ENCODE peak calls at places on chromosome 10, in seven cellular contexts. One of them, this sample, is unnamed.

GRCh38 chr10:3484306-3485187 is 300.5 kb downstream of the KLF6 start:
- DNase-seq in IMR-90: peak; percentile 73
- DNase-seq in AG10803: peak; percentile 59
- DNase-seq in keratinocyte: no peak
- DNase-seq in cardiac fibroblast: peak; percentile 61
- DNase-seq in thoracic aorta: no peak
- DNase-seq in cardiac muscle cell: peak; percentile 18
- DNase-seq in this sample: no peak

GRCh38 chr10:113866551-113867394 is 12.3 kb downstream of the NHLRC2 start:
- DNase-seq in thoracic aorta: no peak
- DNase-seq in keratinocyte: no peak
- DNase-seq in IMR-90: no peak
- DNase-seq in AG10803: no peak
- DNase-seq in cardiac muscle cell: no peak
- DNase-seq in cardiac fibroblast: no peak
- DNase-seq in this sample: no peak

GRCh38 chr10:22334414-22335203 is 10.7 kb upstream of the SPAG6 start:
- DNase-seq in AG10803: no peak
- DNase-seq in keratinocyte: no peak
- DNase-seq in thoracic aorta: no peak
- DNase-seq in cardiac muscle cell: peak; percentile 51
- DNase-seq in IMR-90: no peak
- DNase-seq in cardiac fibroblast: no peak
- DNase-seq in this sample: no peak

GRCh38 chr10:51397695-51398094 is 301.7 kb downstream of the CSTF2T start:
- DNase-seq in keratinocyte: no peak
- DNase-seq in AG10803: peak; percentile 71
- DNase-seq in cardiac muscle cell: no peak
- DNase-seq in cardiac fibroblast: peak; percentile 76
- DNase-seq in IMR-90: peak; percentile 84
- DNase-seq in thoracic aorta: peak; percentile 42
- DNase-seq in this sample: peak; percentile 63

GRCh38 chr10:21217107-21217506 is 308.4 kb downstream of the SKIDA1 start:
- DNase-seq in cardiac fibroblast: peak; percentile 54
- DNase-seq in cardiac muscle cell: no peak
- DNase-seq in IMR-90: no peak
- DNase-seq in AG10803: no peak
- DNase-seq in thoracic aorta: no peak
- DNase-seq in keratinocyte: no peak
- DNase-seq in this sample: no peak

GRCh38 chr10:59894114-59894513 is 12.2 kb downstream of the CCDC6 start:
- DNase-seq in cardiac muscle cell: no peak
- DNase-seq in AG10803: peak; percentile 81
- DNase-seq in IMR-90: peak; percentile 93
- DNase-seq in thoracic aorta: peak; percentile 43
- DNase-seq in cardiac fibroblast: peak; percentile 85
- DNase-seq in keratinocyte: no peak
- DNase-seq in this sample: peak; percentile 87

GRCh38 chr10:101563497-101564040 is 24.5 kb downstream of the POLL start:
- DNase-seq in cardiac fibroblast: no peak
- DNase-seq in thoracic aorta: no peak
- DNase-seq in cardiac muscle cell: no peak
- DNase-seq in IMR-90: no peak
- DNase-seq in keratinocyte: no peak
- DNase-seq in AG10803: no peak
- DNase-seq in this sample: no peak

GRCh38 chr10:44949127-44949802 is 10.3 kb upstream of the RASSF4 start:
- DNase-seq in keratinocyte: no peak
- DNase-seq in AG10803: no peak
- DNase-seq in cardiac muscle cell: no peak
- DNase-seq in thoracic aorta: no peak
- DNase-seq in cardiac fibroblast: no peak
- DNase-seq in IMR-90: no peak
- DNase-seq in this sample: no peak

GRCh38 chr10:77648472-77648871 is 10.9 kb upstream of the KCNMA1 start:
- DNase-seq in cardiac muscle cell: no peak
- DNase-seq in IMR-90: no peak
- DNase-seq in thoracic aorta: no peak
- DNase-seq in cardiac fibroblast: no peak
- DNase-seq in keratinocyte: no peak
- DNase-seq in AG10803: no peak
- DNase-seq in this sample: no peak

GRCh38 chr10:58820862-58821559 is 308.3 kb downstream of the BICC1 start:
- DNase-seq in keratinocyte: peak; percentile 50
- DNase-seq in thoracic aorta: no peak
- DNase-seq in cardiac fibroblast: peak; percentile 65
- DNase-seq in AG10803: peak; percentile 65
- DNase-seq in cardiac muscle cell: no peak
- DNase-seq in IMR-90: peak; percentile 79
- DNase-seq in this sample: no peak

GRCh38 chr10:18618995-18619394 is 32.4 kb downstream of the NSUN6 start:
- DNase-seq in IMR-90: no peak
- DNase-seq in cardiac fibroblast: peak; percentile 31
- DNase-seq in thoracic aorta: no peak
- DNase-seq in keratinocyte: no peak
- DNase-seq in cardiac muscle cell: peak; percentile 38
- DNase-seq in AG10803: no peak
- DNase-seq in this sample: peak; percentile 12

GRCh38 chr10:17199351-17199804 is 2.1 kb downstream of the TRDMT1 start:
- DNase-seq in thoracic aorta: no peak
- DNase-seq in cardiac fibroblast: peak; percentile 74
- DNase-seq in IMR-90: peak; percentile 70
- DNase-seq in keratinocyte: no peak
- DNase-seq in cardiac muscle cell: peak; percentile 21
- DNase-seq in AG10803: peak; percentile 65
- DNase-seq in this sample: no peak

GRCh38 chr10:22338260-22338894 is 6.9 kb upstream of the SPAG6 start:
- DNase-seq in AG10803: no peak
- DNase-seq in IMR-90: no peak
- DNase-seq in cardiac fibroblast: no peak
- DNase-seq in thoracic aorta: no peak
- DNase-seq in keratinocyte: no peak
- DNase-seq in cardiac muscle cell: no peak
- DNase-seq in this sample: no peak

GRCh38 chr10:124917939-124918830 is 23.7 kb upstream of the ZRANB1 start:
- DNase-seq in cardiac fibroblast: peak; percentile 68
- DNase-seq in cardiac muscle cell: no peak
- DNase-seq in IMR-90: peak; percentile 84
- DNase-seq in keratinocyte: no peak
- DNase-seq in AG10803: peak; percentile 83
- DNase-seq in thoracic aorta: no peak
- DNase-seq in this sample: peak; percentile 38

GRCh38 chr10:13930123-13930522 is 343.4 kb downstream of the PRPF18 start:
- DNase-seq in IMR-90: no peak
- DNase-seq in thoracic aorta: no peak
- DNase-seq in keratinocyte: no peak
- DNase-seq in AG10803: peak; percentile 29
- DNase-seq in cardiac fibroblast: peak; percentile 68
- DNase-seq in cardiac muscle cell: peak; percentile 68
- DNase-seq in this sample: no peak

GRCh38 chr10:61639952-61640351 is 22.8 kb upstream of the CABCOCO1 start:
- DNase-seq in cardiac fibroblast: no peak
- DNase-seq in thoracic aorta: no peak
- DNase-seq in AG10803: no peak
- DNase-seq in keratinocyte: no peak
- DNase-seq in cardiac muscle cell: no peak
- DNase-seq in IMR-90: peak; percentile 34
- DNase-seq in this sample: no peak

GRCh38 chr10:61634711-61635110 is 28.0 kb upstream of the CABCOCO1 start:
- DNase-seq in AG10803: peak; percentile 78
- DNase-seq in keratinocyte: no peak
- DNase-seq in IMR-90: peak; percentile 58
- DNase-seq in cardiac fibroblast: peak; percentile 41
- DNase-seq in thoracic aorta: no peak
- DNase-seq in cardiac muscle cell: no peak
- DNase-seq in this sample: no peak

GRCh38 chr10:61633665-61634064 is 29.1 kb upstream of the CABCOCO1 start:
- DNase-seq in cardiac fibroblast: peak; percentile 41
- DNase-seq in thoracic aorta: no peak
- DNase-seq in AG10803: peak; percentile 75
- DNase-seq in IMR-90: peak; percentile 68
- DNase-seq in keratinocyte: no peak
- DNase-seq in cardiac muscle cell: no peak
- DNase-seq in this sample: no peak

GRCh38 chr10:61640876-61641275 is 21.9 kb upstream of the CABCOCO1 start:
- DNase-seq in IMR-90: no peak
- DNase-seq in AG10803: no peak
- DNase-seq in cardiac muscle cell: no peak
- DNase-seq in cardiac fibroblast: no peak
- DNase-seq in keratinocyte: no peak
- DNase-seq in thoracic aorta: no peak
- DNase-seq in this sample: no peak

GRCh38 chr10:61635946-61636345 is 26.8 kb upstream of the CABCOCO1 start:
- DNase-seq in thoracic aorta: no peak
- DNase-seq in keratinocyte: no peak
- DNase-seq in IMR-90: peak; percentile 76
- DNase-seq in cardiac fibroblast: no peak
- DNase-seq in cardiac muscle cell: no peak
- DNase-seq in AG10803: peak; percentile 39
- DNase-seq in this sample: peak; percentile 21
- H3K4me3 ChIP-seq in thoracic aorta: no peak overlapping the region
- H3K4me3 ChIP-seq in keratinocyte: no peak overlapping the region
- H3K4me3 ChIP-seq in IMR-90: no peak overlapping the region
- H3K4me3 ChIP-seq in cardiac fibroblast: no peak overlapping the region
- H3K4me3 ChIP-seq in cardiac muscle cell: no peak overlapping the region
- H3K4me3 ChIP-seq in AG10803: no peak overlapping the region
- H3K4me3 ChIP-seq in this sample: no peak overlapping the region

GRCh38 chr10:1666147-1666546 is 71.2 kb downstream of the ADARB2 start:
- DNase-seq in AG10803: no peak
- DNase-seq in IMR-90: no peak
- DNase-seq in thoracic aorta: no peak
- DNase-seq in keratinocyte: no peak
- DNase-seq in cardiac muscle cell: no peak
- DNase-seq in cardiac fibroblast: no peak
- DNase-seq in this sample: no peak

GRCh38 chr10:1670541-1671365 is 66.6 kb downstream of the ADARB2 start:
- DNase-seq in cardiac muscle cell: no peak
- DNase-seq in cardiac fibroblast: no peak
- DNase-seq in thoracic aorta: no peak
- DNase-seq in AG10803: no peak
- DNase-seq in keratinocyte: no peak
- DNase-seq in IMR-90: no peak
- DNase-seq in this sample: no peak

GRCh38 chr10:1669433-1669832 is 67.9 kb downstream of the ADARB2 start:
- DNase-seq in AG10803: no peak
- DNase-seq in thoracic aorta: no peak
- DNase-seq in IMR-90: no peak
- DNase-seq in cardiac fibroblast: no peak
- DNase-seq in keratinocyte: no peak
- DNase-seq in cardiac muscle cell: no peak
- DNase-seq in this sample: no peak

GRCh38 chr10:1665681-1666080 is 71.6 kb downstream of the ADARB2 start:
- DNase-seq in thoracic aorta: no peak
- DNase-seq in keratinocyte: no peak
- DNase-seq in cardiac fibroblast: no peak
- DNase-seq in IMR-90: no peak
- DNase-seq in AG10803: no peak
- DNase-seq in cardiac muscle cell: no peak
- DNase-seq in this sample: no peak

DNA sequence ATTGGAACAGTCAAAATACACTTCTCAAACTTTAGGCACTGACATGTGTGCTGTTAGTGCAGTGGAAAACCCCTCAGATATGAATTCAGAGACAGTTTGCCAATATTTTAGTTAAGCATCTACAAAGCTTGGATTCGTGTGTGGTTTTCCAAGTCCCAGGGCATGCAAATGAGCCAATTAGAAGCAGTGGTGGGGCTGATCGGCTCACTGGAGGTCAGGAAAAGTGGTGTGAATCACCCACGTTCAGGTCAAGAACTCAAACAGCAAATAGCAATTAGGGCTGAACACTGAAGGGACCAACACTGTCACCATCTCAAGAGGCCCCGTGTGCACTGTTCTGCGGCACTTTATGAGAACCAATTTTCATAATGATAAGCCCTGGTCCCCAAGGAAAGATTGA is 69.0 kb downstream of the ADARB2 start:
- DNase-seq in IMR-90: no peak
- DNase-seq in cardiac fibroblast: no peak
- DNase-seq in thoracic aorta: no peak
- DNase-seq in cardiac muscle cell: no peak
- DNase-seq in keratinocyte: no peak
- DNase-seq in AG10803: no peak
- DNase-seq in this sample: no peak
- H3K4me3 ChIP-seq in IMR-90: no peak overlapping the region
- H3K4me3 ChIP-seq in cardiac fibroblast: no peak overlapping the region
- H3K4me3 ChIP-seq in thoracic aorta: no peak overlapping the region
- H3K4me3 ChIP-seq in cardiac muscle cell: no peak overlapping the region
- H3K4me3 ChIP-seq in keratinocyte: no peak overlapping the region
- H3K4me3 ChIP-seq in AG10803: no peak overlapping the region
- H3K4me3 ChIP-seq in this sample: no peak overlapping the region

GRCh38 chr10:33085313-33085833 is 127.3 kb upstream of the ITGB1 start:
- DNase-seq in cardiac muscle cell: peak; percentile 58
- DNase-seq in AG10803: no peak
- DNase-seq in cardiac fibroblast: peak; percentile 49
- DNase-seq in IMR-90: no peak
- DNase-seq in keratinocyte: no peak
- DNase-seq in thoracic aorta: no peak
- DNase-seq in this sample: no peak

GRCh38 chr10:33086100-33086499 is 128.1 kb upstream of the ITGB1 start:
- DNase-seq in IMR-90: no peak
- DNase-seq in keratinocyte: no peak
- DNase-seq in AG10803: no peak
- DNase-seq in thoracic aorta: no peak
- DNase-seq in cardiac fibroblast: no peak
- DNase-seq in cardiac muscle cell: peak; percentile 9
- DNase-seq in this sample: no peak

GRCh38 chr10:33084388-33084896 is 126.4 kb upstream of the ITGB1 start:
- DNase-seq in IMR-90: no peak
- DNase-seq in keratinocyte: no peak
- DNase-seq in AG10803: no peak
- DNase-seq in cardiac muscle cell: no peak
- DNase-seq in thoracic aorta: no peak
- DNase-seq in cardiac fibroblast: no peak
- DNase-seq in this sample: no peak

GRCh38 chr10:33087922-33088321 is 129.9 kb upstream of the ITGB1 start:
- DNase-seq in cardiac fibroblast: no peak
- DNase-seq in AG10803: no peak
- DNase-seq in keratinocyte: no peak
- DNase-seq in thoracic aorta: no peak
- DNase-seq in IMR-90: no peak
- DNase-seq in cardiac muscle cell: no peak
- DNase-seq in this sample: no peak

GRCh38 chr10:33087142-33087541 is 129.1 kb upstream of the ITGB1 start:
- DNase-seq in keratinocyte: no peak
- DNase-seq in thoracic aorta: no peak
- DNase-seq in cardiac fibroblast: peak; percentile 22
- DNase-seq in AG10803: no peak
- DNase-seq in cardiac muscle cell: no peak
- DNase-seq in IMR-90: no peak
- DNase-seq in this sample: no peak
- H3K4me3 ChIP-seq in keratinocyte: no peak overlapping the region
- H3K4me3 ChIP-seq in thoracic aorta: no peak overlapping the region
- H3K4me3 ChIP-seq in cardiac fibroblast: no peak overlapping the region
- H3K4me3 ChIP-seq in AG10803: no peak overlapping the region
- H3K4me3 ChIP-seq in cardiac muscle cell: no peak overlapping the region
- H3K4me3 ChIP-seq in IMR-90: no peak overlapping the region
- H3K4me3 ChIP-seq in this sample: no peak overlapping the region

DNA sequence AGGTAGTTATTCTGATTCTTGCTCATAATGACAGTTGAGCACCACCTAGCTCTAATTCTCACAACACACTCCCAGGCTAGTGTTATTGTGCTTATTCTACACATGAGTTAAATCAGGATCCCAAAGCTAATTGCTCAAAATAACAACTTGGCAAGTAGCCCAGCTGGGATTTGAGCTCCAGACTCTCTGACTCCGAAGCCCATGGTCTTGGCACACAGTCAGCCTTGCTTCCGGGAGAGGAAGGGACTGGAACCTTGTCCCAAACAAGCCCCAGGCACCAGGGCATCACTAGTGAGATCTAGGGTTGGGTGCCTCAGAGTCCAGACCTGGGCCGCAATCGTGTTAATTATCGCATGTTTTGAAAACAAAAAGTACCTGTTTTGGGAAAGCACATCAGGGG is 101.4 kb downstream of the GPAM start:
- DNase-seq in keratinocyte: no peak
- DNase-seq in thoracic aorta: no peak
- DNase-seq in cardiac muscle cell: peak; percentile 10
- DNase-seq in IMR-90: no peak
- DNase-seq in cardiac fibroblast: no peak
- DNase-seq in AG10803: no peak
- DNase-seq in this sample: peak; percentile 5
- H3K4me3 ChIP-seq in keratinocyte: no peak overlapping the region
- H3K4me3 ChIP-seq in thoracic aorta: no peak overlapping the region
- H3K4me3 ChIP-seq in cardiac muscle cell: no peak overlapping the region
- H3K4me3 ChIP-seq in IMR-90: no peak overlapping the region
- H3K4me3 ChIP-seq in cardiac fibroblast: no peak overlapping the region
- H3K4me3 ChIP-seq in AG10803: no peak overlapping the region
- H3K4me3 ChIP-seq in this sample: no peak overlapping the region

This sample was measured in MG63.